ENCODE peak calls at places on chromosomes 4 and X, in four cellular contexts. N, Y, B and G are unnamed samples.

GRCh38 chrX:31213941-31214340 is 142.1 kb upstream of the FTHL17 start:
- DNase-seq in N (peak), Y (peak), B (peak), G (no peak)

GRCh38 chr4:155079866-155080265 is 128.6 kb upstream of the NPY2R start:
- DNase-seq in N (no peak), Y (no peak), B (no peak), G (no peak)

GRCh38 chrX:121931567-121931966 is 884.2 kb downstream of the GLUD2 start:
- DNase-seq in N (no peak), Y (no peak), B (no peak), G (no peak)

GRCh38 chr4:139523076-139523475 is 32.9 kb downstream of the SETD7 start:
- DNase-seq in N (no peak), Y (no peak), B (peak), G (no peak)

GRCh38 chr4:139530833-139531427 is 25.1 kb downstream of the SETD7 start:
- DNase-seq in N (peak), Y (peak), B (peak), G (peak)

GRCh38 chr4:98352403-98352802 is 91.2 kb downstream of the RAP1GDS1 start:
- DNase-seq in N (no peak), Y (no peak), B (no peak), G (no peak)

GRCh38 chr4:151727365-151727764 is 33.4 kb downstream of the GATB start:
- DNase-seq in N (no peak), Y (no peak), B (no peak), G (no peak)

GRCh38 chr4:158155656-158156356 is 17.0 kb downstream of the GASK1B start:
- DNase-seq in N (no peak), Y (no peak), B (no peak), G (no peak)

GRCh38 chr4:54840992-54841768 is 183.4 kb downstream of the KIT start:
- DNase-seq in N (no peak), Y (no peak), B (no peak), G (no peak)

GRCh38 chr4:188109157-188109755 is at the start of gene TRIML2:
- DNase-seq in N (no peak), Y (no peak), B (no peak), G (no peak)

GRCh38 chr4:148315049-148315448 is 127.2 kb downstream of the NR3C2 start:
- DNase-seq in N (no peak), Y (no peak), B (no peak), G (no peak)

GRCh38 chrX:136519069-136519468 is 12.9 kb upstream of the VGLL1 start:
- DNase-seq in N (no peak), Y (no peak), B (no peak), G (no peak)

GRCh38 chrX:16869393-16870094 is 618 bp downstream of the RBBP7 start:
- DNase-seq in N (peak), Y (peak), B (peak), G (peak)

GRCh38 chr4:111268769-111269414 is 646.0 kb upstream of the PITX2 start:
- DNase-seq in N (no peak), Y (no peak), B (no peak), G (no peak)

GRCh38 chr4:178577933-178578332 is 1135.7 kb upstream of the AGA start:
- DNase-seq in N (no peak), Y (peak), B (no peak), G (no peak)

GRCh38 chrX:8042304-8042703 is 115.1 kb upstream of the PNPLA4 start:
- DNase-seq in N (no peak), Y (no peak), B (no peak), G (no peak)

GRCh38 chrX:16882188-16882587 is 12.0 kb upstream of the RBBP7 start:
- DNase-seq in N (peak), Y (no peak), B (no peak), G (no peak)

GRCh38 chr4:101855239-101855638 is 64.7 kb downstream of the BANK1 start:
- DNase-seq in N (no peak), Y (no peak), B (no peak), G (no peak)

GRCh38 chr4:76282941-76283689 is 23.4 kb upstream of the STBD1 start:
- DNase-seq in N (no peak), Y (no peak), B (no peak), G (no peak)